ENCODE peak calls at places on chromosomes 3 and 15, in nine cellular contexts. X, F, O, R, C, J, N, K and M are unnamed samples.

GRCh38 chr15:64856429-64857145 is 14.9 kb downstream of the PLEKHO2 start:
- ATAC-seq in X (peak; percentile 33), F (peak; percentile 44), O (no peak), R (peak; percentile 26), C (peak; percentile 77), J (peak; percentile 43), N (no peak), K (peak; percentile 39), M (peak; percentile 67)

GRCh38 chr15:35555244-35555643 is 9.3 kb upstream of the DPH6 start:
- ATAC-seq in X (no peak), F (no peak), O (no peak), R (no peak), C (no peak), J (no peak), N (no peak), K (no peak), M (no peak)

GRCh38 chr3:74766405-74766804 is 151.9 kb upstream of the CNTN3 start:
- ATAC-seq in X (no peak), F (no peak), O (no peak), R (no peak), C (no peak), J (no peak), N (no peak), K (no peak), M (no peak)

GRCh38 chr15:62994975-62995730 is 47.4 kb upstream of the TPM1 start:
- ATAC-seq in X (peak; percentile 68), F (peak; percentile 38), O (no peak), R (no peak), C (no peak), J (no peak), N (no peak), K (no peak), M (no peak)

GRCh38 chr3:185639632-185640206 is 53.6 kb downstream of the SENP2 start:
- ATAC-seq in X (no peak), F (no peak), O (no peak), R (no peak), C (no peak), J (no peak), N (no peak), K (no peak), M (no peak)

GRCh38 chr3:127710473-127710941 is 37.8 kb downstream of the ABTB1 start:
- ATAC-seq in X (no peak), F (no peak), O (peak; percentile 35), R (no peak), C (no peak), J (no peak), N (no peak), K (no peak), M (peak; percentile 62)

GRCh38 chr3:151926956-151927355 is 53.5 kb downstream of the SUCNR1 start:
- ATAC-seq in X (no peak), F (no peak), O (no peak), R (no peak), C (no peak), J (no peak), N (no peak), K (no peak), M (no peak)

GRCh38 chr3:112745567-112746248 is 101.0 kb downstream of the CD200R1L start:
- ATAC-seq in X (no peak), F (no peak), O (no peak), R (peak; percentile 53), C (no peak), J (no peak), N (no peak), K (no peak), M (no peak)

GRCh38 chr3:66053009-66053782 is 14.5 kb upstream of the MAGI1 start:
- ATAC-seq in X (peak; percentile 91), F (no peak), O (no peak), R (no peak), C (peak; percentile 80), J (no peak), N (no peak), K (peak; percentile 87), M (peak; percentile 43)

GRCh38 chr3:43638594-43639447 is 17.0 kb upstream of the ANO10 start:
- ATAC-seq in X (peak; percentile 18), F (peak; percentile 97), O (no peak), R (peak; percentile 65), C (no peak), J (peak; percentile 60), N (peak; percentile 43), K (no peak), M (no peak)

GRCh38 chr3:150149651-150150051 is 179.0 kb upstream of the PFN2 start:
- ATAC-seq in X (no peak), F (no peak), O (peak; percentile 53), R (no peak), C (peak; percentile 74), J (no peak), N (no peak), K (peak; percentile 69), M (no peak)

GRCh38 chr3:56621686-56622085 is 61.4 kb downstream of the TASOR start:
- ATAC-seq in X (no peak), F (peak; percentile 91), O (no peak), R (no peak), C (no peak), J (no peak), N (no peak), K (no peak), M (no peak)

GRCh38 chr3:71977525-71977924 is 192.6 kb upstream of the PROK2 start:
- ATAC-seq in X (no peak), F (no peak), O (no peak), R (no peak), C (no peak), J (no peak), N (no peak), K (no peak), M (no peak)

GRCh38 chr3:24601500-24601899 is 106.8 kb upstream of the THRB start:
- ATAC-seq in X (no peak), F (no peak), O (peak; percentile 58), R (no peak), C (no peak), J (no peak), N (no peak), K (no peak), M (peak; percentile 52)

GRCh38 chr3:197178998-197179397 is 119.4 kb downstream of the DLG1 start:
- ATAC-seq in X (no peak), F (no peak), O (no peak), R (no peak), C (no peak), J (no peak), N (no peak), K (no peak), M (no peak)

GRCh38 chr3:106365061-106365691 is 496.4 kb upstream of the CBLB start:
- ATAC-seq in X (no peak), F (no peak), O (no peak), R (no peak), C (no peak), J (no peak), N (no peak), K (no peak), M (no peak)

GRCh38 chr3:153977148-153977547 is 144.0 kb upstream of the ARHGEF26 start:
- ATAC-seq in X (no peak), F (no peak), O (no peak), R (no peak), C (peak; percentile 80), J (no peak), N (no peak), K (peak; percentile 85), M (peak; percentile 48)

GRCh38 chr3:192817506-192817905 is 90.2 kb upstream of the FGF12 start:
- ATAC-seq in X (no peak), F (no peak), O (no peak), R (peak; percentile 16), C (no peak), J (no peak), N (no peak), K (no peak), M (no peak)

GRCh38 chr15:64742921-64743320 is 32.5 kb downstream of the RBPMS2 start:
- ATAC-seq in X (no peak), F (no peak), O (no peak), R (no peak), C (no peak), J (no peak), N (no peak), K (no peak), M (no peak)

GRCh38 chr15:98760112-98760826 is 111.9 kb downstream of the IGF1R start:
- ATAC-seq in X (no peak), F (no peak), O (no peak), R (no peak), C (peak; percentile 78), J (no peak), N (no peak), K (peak; percentile 71), M (no peak)

GRCh38 chr15:44500555-44500954 is 36.4 kb upstream of the EIF3J start:
- ATAC-seq in X (no peak), F (no peak), O (no peak), R (peak; percentile 91), C (no peak), J (no peak), N (no peak), K (no peak), M (no peak)

GRCh38 chr15:101242160-101242998 is 9.5 kb downstream of the CHSY1 start:
- ATAC-seq in X (peak; percentile 68), F (peak; percentile 82), O (peak; percentile 39), R (peak; percentile 70), C (no peak), J (peak; percentile 92), N (peak; percentile 91), K (no peak), M (no peak)

GRCh38 chr3:34178415-34178814 is 380.0 kb downstream of the PDCD6IP start:
- ATAC-seq in X (no peak), F (no peak), O (no peak), R (peak; percentile 63), C (no peak), J (no peak), N (no peak), K (no peak), M (no peak)

GRCh38 chr3:49305608-49306007 is 28.6 kb upstream of the C3orf62 start:
- ATAC-seq in X (no peak), F (no peak), O (no peak), R (no peak), C (no peak), J (no peak), N (no peak), K (no peak), M (no peak)

GRCh38 chr15:74830868-74831267 is 4.4 kb downstream of the CPLX3 start:
- ATAC-seq in X (no peak), F (no peak), O (peak; percentile 27), R (no peak), C (peak; percentile 77), J (no peak), N (no peak), K (peak; percentile 70), M (no peak)

GRCh38 chr15:36896949-36897348 is 203.4 kb downstream of the MEIS2 start:
- ATAC-seq in X (peak; percentile 16), F (no peak), O (no peak), R (no peak), C (peak; percentile 42), J (no peak), N (no peak), K (no peak), M (no peak)

GRCh38 chr3:126510323-126510910 is 7.2 kb downstream of the UROC1 start:
- ATAC-seq in X (no peak), F (no peak), O (no peak), R (no peak), C (no peak), J (no peak), N (no peak), K (no peak), M (no peak)

GRCh38 chr3:69179740-69180372 is 57.5 kb upstream of the LMOD3 start:
- ATAC-seq in X (peak; percentile 12), F (peak; percentile 24), O (no peak), R (no peak), C (no peak), J (no peak), N (no peak), K (no peak), M (no peak)

GRCh38 chr3:177811835-177812234 is 614.6 kb upstream of the TBL1XR1 start:
- ATAC-seq in X (no peak), F (no peak), O (no peak), R (peak; percentile 92), C (no peak), J (no peak), N (no peak), K (no peak), M (no peak)

GRCh38 chr3:7190094-7190493 is 329.2 kb downstream of the GRM7 start:
- ATAC-seq in X (no peak), F (no peak), O (no peak), R (no peak), C (no peak), J (no peak), N (no peak), K (no peak), M (no peak)

GRCh38 chr15:80984856-80985255 is 4.8 kb downstream of the MESD start:
- ATAC-seq in X (peak; percentile 2), F (no peak), O (no peak), R (no peak), C (no peak), J (no peak), N (no peak), K (no peak), M (no peak)